ENCODE peak calls at places on chromosomes 7 and 10, in eight cellular contexts. E is CD8-positive, alpha-beta T cell; D is HL-60; Z is body of pancreas; Y is pancreas; L is ovary; R is spleen; O is right lobe of liver. V is an unnamed sample.

GRCh38 chr10:101879456-101880189 is 36.0 kb upstream of the KCNIP2 start:
- DNase-seq in D (no peak), L (no peak), R (no peak), Y (no peak), O (no peak), E (no peak), Z (no peak), V (no peak)

GRCh38 chr7:120856621-120857352 is 1.2 kb downstream of the TSPAN12 start:
- DNase-seq in E (no peak), R (peak), Z (peak), Y (peak), O (peak), D (no peak), L (peak), V (no peak)

GRCh38 chr10:34656676-34657075 is 158.4 kb downstream of the PARD3 start:
- DNase-seq in L (no peak), E (no peak), Y (no peak), R (no peak), D (no peak), Z (no peak), O (no peak), V (no peak)

GRCh38 chr10:71262027-71262426 is 49.7 kb downstream of the UNC5B start:
- DNase-seq in Z (no peak), R (no peak), Y (no peak), L (no peak), O (no peak), E (no peak), D (no peak), V (no peak)

GRCh38 chr10:96584035-96584434 is 2.8 kb downstream of the TM9SF3 start:
- DNase-seq in R (no peak), D (no peak), Y (no peak), E (no peak), L (no peak), Z (no peak), O (no peak), V (no peak)

GRCh38 chr7:41955475-41956243 is 252.8 kb upstream of the INHBA start:
- DNase-seq in Z (peak), R (peak), L (peak), D (peak), O (peak), E (no peak), Y (peak), V (peak)

GRCh38 chr10:33265621-33266020 is 68.8 kb downstream of the NRP1 start:
- DNase-seq in L (no peak), Y (no peak), E (no peak), Z (peak), O (peak), D (no peak), R (no peak), V (no peak)

GRCh38 chr7:155834486-155835048 is 22.3 kb upstream of the SHH start:
- DNase-seq in Y (no peak), O (no peak), R (peak), D (no peak), Z (no peak), L (no peak), E (no peak), V (no peak)

GRCh38 chr7:88306590-88307048 is at the start of gene STEAP4:
- DNase-seq in Z (peak), R (peak), L (peak), D (peak), Y (peak), O (peak), E (no peak), V (peak)

GRCh38 chr7:138932870-138933269 is 48.3 kb downstream of the KIAA1549 start:
- DNase-seq in O (no peak), Z (no peak), Y (no peak), L (no peak), D (no peak), E (no peak), R (no peak), V (no peak)

GRCh38 chr7:138937484-138937883 is 43.7 kb downstream of the KIAA1549 start:
- DNase-seq in L (no peak), Y (no peak), Z (no peak), D (no peak), E (no peak), O (no peak), R (no peak), V (no peak)

GRCh38 chr7:138934401-138934800 is 46.8 kb downstream of the KIAA1549 start:
- DNase-seq in D (no peak), Y (no peak), L (no peak), R (no peak), O (no peak), E (no peak), Z (no peak), V (no peak)

GRCh38 chr7:138934861-138935260 is 46.3 kb downstream of the KIAA1549 start:
- DNase-seq in Z (no peak), R (no peak), Y (no peak), D (no peak), O (no peak), L (no peak), E (no peak), V (no peak)

GRCh38 chr7:138935438-138936079 is 45.6 kb downstream of the KIAA1549 start:
- DNase-seq in R (no peak), Z (peak), O (no peak), E (no peak), L (no peak), Y (no peak), D (no peak), V (peak)
- H3K4me3 ChIP-seq in R (no peak), Z (no peak), O (no peak), E (no peak), L (no peak), Y (no peak), D (no peak), V (no peak)

GRCh38 chr7:31061185-31061584 is 9.1 kb downstream of the ADCYAP1R1 start:
- DNase-seq in Y (no peak), E (no peak), O (no peak), R (no peak), Z (no peak), L (no peak), D (no peak), V (no peak)
- TF ChIP-seq CTCF in Y (no peak), E (no peak), O (no peak), R (no peak), Z (no peak), L (no peak), D (no peak), V (no peak)

DNA sequence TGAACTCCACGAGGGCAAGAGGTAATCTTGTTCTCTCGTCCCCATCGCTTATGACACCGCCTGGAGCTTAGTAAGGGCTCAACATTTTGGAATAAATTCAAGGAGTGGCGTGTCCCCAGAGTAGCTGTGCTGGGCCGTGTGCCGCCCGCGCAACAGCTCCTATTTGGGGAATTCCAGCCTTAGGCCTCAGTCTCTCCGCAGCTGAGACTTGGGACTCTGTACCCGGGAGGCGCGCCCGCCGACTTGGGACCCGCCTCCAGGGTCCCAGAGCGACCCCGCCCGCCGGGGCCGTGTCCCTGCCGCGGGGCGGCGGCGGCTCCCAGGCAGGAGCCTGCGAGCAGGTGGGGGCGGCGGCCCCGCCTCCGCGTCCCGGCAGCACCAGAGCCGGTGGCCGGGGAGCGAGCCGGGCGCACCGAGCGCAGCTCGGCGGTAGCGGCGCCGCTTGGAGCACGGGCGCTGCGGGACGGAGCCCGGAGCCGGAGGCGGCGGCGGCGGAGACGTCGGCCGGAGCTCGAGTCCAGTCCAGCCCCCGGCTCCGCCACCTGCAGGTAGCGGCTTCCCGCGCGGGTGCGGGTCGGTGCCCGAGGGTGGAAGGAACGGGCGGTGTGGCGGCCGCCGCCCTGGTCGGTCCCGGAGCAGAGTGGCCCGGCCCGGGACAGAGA is at the start of gene WIPF3:
- DNase-seq in D (no peak), E (no peak), O (peak), Y (peak), L (peak), Z (peak), R (no peak), V (peak)
- H3K27ac ChIP-seq in D (no peak), E (no peak), O (no peak), Y (peak), L (peak), Z (peak), R (no peak), V (peak)

GRCh38 chr7:139094030-139094429 is 15.5 kb downstream of the ZC3HAV1 start:
- DNase-seq in Y (no peak), Z (no peak), E (no peak), O (no peak), D (no peak), L (no peak), R (no peak), V (no peak)

GRCh38 chr7:139103057-139103820 is 6.3 kb downstream of the ZC3HAV1 start:
- DNase-seq in L (no peak), E (no peak), D (no peak), Y (no peak), Z (no peak), R (no peak), O (no peak), V (no peak)

GRCh38 chr7:139095194-139095659 is 14.3 kb downstream of the ZC3HAV1 start:
- DNase-seq in Z (no peak), D (peak), E (peak), O (no peak), Y (no peak), L (no peak), R (peak), V (no peak)

GRCh38 chr7:139094596-139094995 is 14.9 kb downstream of the ZC3HAV1 start:
- DNase-seq in Y (no peak), O (no peak), D (no peak), E (no peak), Z (no peak), L (no peak), R (no peak), V (no peak)

DNA sequence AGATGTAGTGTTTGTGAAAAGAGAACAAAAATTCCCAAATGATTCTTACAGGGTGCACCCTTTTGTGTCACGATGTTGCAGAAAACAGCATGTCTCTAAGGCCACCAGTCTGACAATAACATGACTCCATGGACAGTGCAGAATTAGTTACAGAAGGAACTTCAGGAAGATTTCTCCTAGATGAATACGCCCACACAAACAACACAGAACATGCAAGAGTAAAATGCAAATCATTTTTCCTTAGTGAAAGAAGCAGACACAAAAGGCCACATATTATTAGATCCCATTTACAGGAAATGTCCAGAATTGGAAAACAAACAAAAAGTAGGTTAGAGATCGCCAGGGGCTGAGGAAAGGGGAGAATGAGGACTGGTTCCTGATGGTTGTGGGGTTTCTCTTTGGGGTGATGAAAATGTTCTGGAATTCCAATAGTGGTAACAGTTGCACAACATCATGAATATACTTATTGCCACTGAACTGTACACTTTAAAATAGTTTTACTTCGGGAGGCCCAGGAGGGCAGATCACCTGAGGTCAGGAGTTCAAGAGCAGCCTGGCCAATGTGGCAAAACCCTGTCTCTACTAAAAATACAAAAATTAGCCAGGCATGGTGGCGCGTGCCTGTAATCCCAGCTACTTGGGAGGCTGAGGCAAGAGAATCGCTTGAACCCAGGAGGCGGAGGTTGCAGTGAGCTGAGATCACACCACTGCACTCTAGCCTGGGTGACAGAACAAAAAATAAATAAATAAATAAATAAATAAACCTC is 10.2 kb downstream of the ZC3HAV1 start:
- DNase-seq in R (no peak), D (no peak), L (no peak), O (no peak), E (no peak), Z (no peak), Y (no peak), V (no peak)
- H3K4me3 ChIP-seq in R (no peak), D (no peak), L (no peak), O (no peak), E (no peak), Z (no peak), Y (no peak), V (no peak)

GRCh38 chr7:44286182-44286617 is 39.2 kb downstream of the CAMK2B start:
- DNase-seq in E (no peak), L (peak), Z (peak), Y (no peak), O (peak), D (no peak), R (peak), V (peak)
- TF ChIP-seq CTCF in E (no peak), L (no peak), Z (no peak), Y (no peak), O (no peak), D (no peak), R (no peak), V (peak)

GRCh38 chr7:117818241-117818640 is 55.0 kb downstream of the CTTNBP2 start:
- DNase-seq in O (no peak), Y (no peak), Z (no peak), D (no peak), L (no peak), R (no peak), E (no peak), V (no peak)

GRCh38 chr7:117819558-117819957 is 53.7 kb downstream of the CTTNBP2 start:
- DNase-seq in D (no peak), R (no peak), Z (no peak), O (no peak), L (no peak), Y (no peak), E (no peak), V (no peak)

GRCh38 chr7:117810642-117811512 is 62.4 kb downstream of the CTTNBP2 start:
- DNase-seq in L (no peak), Y (no peak), D (no peak), O (no peak), R (no peak), E (no peak), Z (no peak), V (no peak)

GRCh38 chr7:117811696-117812095 is 61.5 kb downstream of the CTTNBP2 start:
- DNase-seq in Y (no peak), O (no peak), E (no peak), D (no peak), R (no peak), Z (no peak), L (no peak), V (no peak)

GRCh38 chr7:117816727-117817126 is 56.5 kb downstream of the CTTNBP2 start:
- DNase-seq in E (no peak), D (no peak), O (no peak), L (no peak), Z (no peak), R (no peak), Y (no peak), V (no peak)
- H3K27ac ChIP-seq in E (no peak), D (no peak), O (no peak), L (no peak), Z (no peak), R (no peak), Y (no peak), V (no peak)

GRCh38 chr7:5143935-5144903 is 45.8 kb upstream of the WIPI2 start:
- DNase-seq in Z (peak), O (no peak), L (no peak), E (peak), R (peak), Y (no peak), D (peak), V (no peak)
- H3K4me3 ChIP-seq in Z (no peak), O (no peak), L (no peak), E (peak), R (peak), Y (no peak), D (no peak), V (no peak)

V was measured in gastrocnemius medialis.